ENCODE peak calls at places on chromosomes 6 and 20, in nine cellular contexts. One of them, this sample, is unnamed.

GRCh38 chr20:48064929-48065328 is 279.6 kb upstream of the SULF2 start:
- DNase-seq in GM23248: peak; percentile 38
- DNase-seq in hepatocyte: no peak
- DNase-seq in HCT116: no peak
- DNase-seq in neural progenitor cell: no peak
- DNase-seq in OCI-LY7: no peak
- DNase-seq in GM23338: no peak
- DNase-seq in MM.1S: no peak
- DNase-seq in SK-N-SH: no peak
- DNase-seq in this sample: peak; percentile 88

GRCh38 chr6:19415605-19416326 is 421.4 kb upstream of the ID4 start:
- DNase-seq in GM23248: peak; percentile 84
- DNase-seq in hepatocyte: no peak
- DNase-seq in HCT116: peak; percentile 47
- DNase-seq in neural progenitor cell: no peak
- DNase-seq in OCI-LY7: no peak
- DNase-seq in GM23338: no peak
- DNase-seq in MM.1S: no peak
- DNase-seq in SK-N-SH: no peak
- DNase-seq in this sample: peak; percentile 92

GRCh38 chr20:38196592-38196991 is 31.5 kb upstream of the TGM2 start:
- DNase-seq in GM23248: peak; percentile 83
- DNase-seq in hepatocyte: peak; percentile 64
- DNase-seq in HCT116: no peak
- DNase-seq in neural progenitor cell: no peak
- DNase-seq in OCI-LY7: no peak
- DNase-seq in GM23338: no peak
- DNase-seq in MM.1S: no peak
- DNase-seq in SK-N-SH: no peak
- DNase-seq in this sample: no peak

GRCh38 chr6:105485456-105485855 is 82.6 kb upstream of the PREP start:
- DNase-seq in GM23248: no peak
- DNase-seq in hepatocyte: no peak
- DNase-seq in HCT116: no peak
- DNase-seq in neural progenitor cell: peak; percentile 29
- DNase-seq in OCI-LY7: peak; percentile 70
- DNase-seq in GM23338: no peak
- DNase-seq in MM.1S: peak; percentile 89
- DNase-seq in SK-N-SH: no peak
- DNase-seq in this sample: no peak

GRCh38 chr6:39137235-39137634 is 22.2 kb upstream of the SAYSD1 start:
- DNase-seq in GM23248: peak; percentile 56
- DNase-seq in hepatocyte: peak; percentile 81
- DNase-seq in HCT116: no peak
- DNase-seq in neural progenitor cell: peak; percentile 87
- DNase-seq in OCI-LY7: peak; percentile 51
- DNase-seq in GM23338: peak; percentile 92
- DNase-seq in MM.1S: peak; percentile 60
- DNase-seq in SK-N-SH: no peak
- DNase-seq in this sample: peak; percentile 66

GRCh38 chr20:17626217-17627007 is 55.6 kb downstream of the RRBP1 start:
- DNase-seq in GM23248: no peak
- DNase-seq in hepatocyte: peak; percentile 44
- DNase-seq in HCT116: no peak
- DNase-seq in neural progenitor cell: no peak
- DNase-seq in OCI-LY7: no peak
- DNase-seq in GM23338: no peak
- DNase-seq in MM.1S: no peak
- DNase-seq in SK-N-SH: no peak
- DNase-seq in this sample: no peak

GRCh38 chr6:139112146-139112545 is 22.7 kb upstream of the HECA start:
- DNase-seq in GM23248: no peak
- DNase-seq in hepatocyte: no peak
- DNase-seq in HCT116: no peak
- DNase-seq in neural progenitor cell: no peak
- DNase-seq in OCI-LY7: no peak
- DNase-seq in GM23338: no peak
- DNase-seq in MM.1S: no peak
- DNase-seq in SK-N-SH: no peak
- DNase-seq in this sample: no peak

GRCh38 chr20:47228654-47229053 is 127.8 kb downstream of the ZMYND8 start:
- DNase-seq in GM23248: no peak
- DNase-seq in hepatocyte: no peak
- DNase-seq in HCT116: no peak
- DNase-seq in neural progenitor cell: no peak
- DNase-seq in OCI-LY7: no peak
- DNase-seq in GM23338: no peak
- DNase-seq in MM.1S: no peak
- DNase-seq in SK-N-SH: no peak
- DNase-seq in this sample: no peak

GRCh38 chr6:119148102-119148824 is 69.8 kb upstream of the FAM184A start:
- DNase-seq in GM23248: peak; percentile 91
- DNase-seq in hepatocyte: peak; percentile 71
- DNase-seq in HCT116: peak; percentile 62
- DNase-seq in neural progenitor cell: peak; percentile 63
- DNase-seq in OCI-LY7: peak; percentile 51
- DNase-seq in GM23338: peak; percentile 68
- DNase-seq in MM.1S: peak; percentile 53
- DNase-seq in SK-N-SH: peak; percentile 66
- DNase-seq in this sample: peak; percentile 79

GRCh38 chr20:24590193-24590982 is 121.0 kb downstream of the SYNDIG1 start:
- DNase-seq in GM23248: no peak
- DNase-seq in hepatocyte: no peak
- DNase-seq in HCT116: no peak
- DNase-seq in neural progenitor cell: no peak
- DNase-seq in OCI-LY7: no peak
- DNase-seq in GM23338: no peak
- DNase-seq in MM.1S: no peak
- DNase-seq in SK-N-SH: peak; percentile 34
- DNase-seq in this sample: no peak

GRCh38 chr6:137697267-137697938 is 169.7 kb upstream of the TNFAIP3 start:
- DNase-seq in GM23248: peak; percentile 37
- DNase-seq in hepatocyte: peak; percentile 71
- DNase-seq in HCT116: no peak
- DNase-seq in neural progenitor cell: peak; percentile 61
- DNase-seq in OCI-LY7: no peak
- DNase-seq in GM23338: peak; percentile 53
- DNase-seq in MM.1S: peak; percentile 36
- DNase-seq in SK-N-SH: no peak
- DNase-seq in this sample: peak; percentile 17

GRCh38 chr20:25076731-25077609 is 5.0 kb downstream of the VSX1 start:
- DNase-seq in GM23248: peak; percentile 60
- DNase-seq in hepatocyte: no peak
- DNase-seq in HCT116: peak; percentile 73
- DNase-seq in neural progenitor cell: peak; percentile 27
- DNase-seq in OCI-LY7: peak; percentile 21
- DNase-seq in GM23338: peak; percentile 49
- DNase-seq in MM.1S: peak; percentile 86
- DNase-seq in SK-N-SH: peak; percentile 48
- DNase-seq in this sample: peak; percentile 88

GRCh38 chr6:11429577-11429976 is 108.0 kb upstream of the TMEM170B start:
- DNase-seq in GM23248: no peak
- DNase-seq in hepatocyte: no peak
- DNase-seq in HCT116: no peak
- DNase-seq in neural progenitor cell: no peak
- DNase-seq in OCI-LY7: no peak
- DNase-seq in GM23338: peak; percentile 36
- DNase-seq in MM.1S: no peak
- DNase-seq in SK-N-SH: no peak
- DNase-seq in this sample: no peak

GRCh38 chr6:43967692-43968091 is 159.6 kb downstream of the MRPL14 start:
- DNase-seq in GM23248: no peak
- DNase-seq in hepatocyte: no peak
- DNase-seq in HCT116: no peak
- DNase-seq in neural progenitor cell: no peak
- DNase-seq in OCI-LY7: no peak
- DNase-seq in GM23338: no peak
- DNase-seq in MM.1S: no peak
- DNase-seq in SK-N-SH: no peak
- DNase-seq in this sample: no peak

GRCh38 chr6:43969158-43969981 is 157.9 kb downstream of the MRPL14 start:
- DNase-seq in GM23248: no peak
- DNase-seq in hepatocyte: no peak
- DNase-seq in HCT116: no peak
- DNase-seq in neural progenitor cell: no peak
- DNase-seq in OCI-LY7: no peak
- DNase-seq in GM23338: no peak
- DNase-seq in MM.1S: no peak
- DNase-seq in SK-N-SH: no peak
- DNase-seq in this sample: no peak

GRCh38 chr6:43966806-43967575 is 160.3 kb downstream of the MRPL14 start:
- DNase-seq in GM23248: no peak
- DNase-seq in hepatocyte: no peak
- DNase-seq in HCT116: no peak
- DNase-seq in neural progenitor cell: no peak
- DNase-seq in OCI-LY7: no peak
- DNase-seq in GM23338: no peak
- DNase-seq in MM.1S: no peak
- DNase-seq in SK-N-SH: no peak
- DNase-seq in this sample: no peak

GRCh38 chr6:43970068-43970912 is 157.0 kb downstream of the MRPL14 start:
- DNase-seq in GM23248: no peak
- DNase-seq in hepatocyte: no peak
- DNase-seq in HCT116: no peak
- DNase-seq in neural progenitor cell: no peak
- DNase-seq in OCI-LY7: no peak
- DNase-seq in GM23338: no peak
- DNase-seq in MM.1S: no peak
- DNase-seq in SK-N-SH: no peak
- DNase-seq in this sample: no peak

GRCh38 chr6:43968110-43968965 is 158.9 kb downstream of the MRPL14 start:
- DNase-seq in GM23248: no peak
- DNase-seq in hepatocyte: no peak
- DNase-seq in HCT116: no peak
- DNase-seq in neural progenitor cell: peak; percentile 62
- DNase-seq in OCI-LY7: no peak
- DNase-seq in GM23338: no peak
- DNase-seq in MM.1S: no peak
- DNase-seq in SK-N-SH: peak; percentile 69
- DNase-seq in this sample: no peak
- TF ChIP-seq EZH2phosphoT487 in GM23248: no peak
- TF ChIP-seq EZH2phosphoT487 in hepatocyte: no peak
- TF ChIP-seq EZH2phosphoT487 in HCT116: no peak
- TF ChIP-seq EZH2phosphoT487 in neural progenitor cell: no peak
- TF ChIP-seq EZH2phosphoT487 in OCI-LY7: no peak
- TF ChIP-seq EZH2phosphoT487 in GM23338: no peak
- TF ChIP-seq EZH2phosphoT487 in MM.1S: no peak
- TF ChIP-seq EZH2phosphoT487 in SK-N-SH: no peak
- TF ChIP-seq EZH2phosphoT487 in this sample: no peak

GRCh38 chr6:142900467-142900961 is 44.5 kb downstream of the HIVEP2 start:
- DNase-seq in GM23248: no peak
- DNase-seq in hepatocyte: no peak
- DNase-seq in HCT116: no peak
- DNase-seq in neural progenitor cell: no peak
- DNase-seq in OCI-LY7: no peak
- DNase-seq in GM23338: no peak
- DNase-seq in MM.1S: no peak
- DNase-seq in SK-N-SH: no peak
- DNase-seq in this sample: no peak
- H2AFZ ChIP-seq in GM23248: no peak overlapping the region
- H2AFZ ChIP-seq in hepatocyte: no peak overlapping the region
- H2AFZ ChIP-seq in HCT116: no peak overlapping the region
- H2AFZ ChIP-seq in neural progenitor cell: no peak overlapping the region
- H2AFZ ChIP-seq in OCI-LY7: no peak overlapping the region
- H2AFZ ChIP-seq in GM23338: no peak overlapping the region
- H2AFZ ChIP-seq in MM.1S: no peak overlapping the region
- H2AFZ ChIP-seq in SK-N-SH: no peak overlapping the region
- H2AFZ ChIP-seq in this sample: no peak overlapping the region

DNA sequence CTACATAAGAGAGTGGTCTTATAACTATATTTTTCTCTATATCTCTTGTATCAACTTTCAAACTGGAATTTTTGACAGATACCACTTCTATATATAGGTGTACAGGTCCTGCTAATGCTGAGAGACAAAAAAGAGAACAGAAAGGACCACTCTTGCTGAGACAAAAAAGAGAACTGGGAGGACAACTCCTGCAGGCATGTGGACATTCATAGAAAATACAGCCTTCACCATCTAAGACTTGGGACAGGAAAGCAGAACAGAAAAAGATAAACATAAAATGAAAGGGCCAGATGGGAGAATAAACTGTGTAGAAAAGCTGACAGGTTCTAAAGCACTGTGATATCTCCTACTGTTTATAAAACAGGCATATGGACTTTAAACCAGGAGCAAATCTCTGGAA is 541.0 kb upstream of the ADGRB3 start:
- DNase-seq in GM23248: no peak
- DNase-seq in hepatocyte: no peak
- DNase-seq in HCT116: no peak
- DNase-seq in neural progenitor cell: no peak
- DNase-seq in OCI-LY7: peak; percentile 63
- DNase-seq in GM23338: no peak
- DNase-seq in MM.1S: peak; percentile 30
- DNase-seq in SK-N-SH: no peak
- DNase-seq in this sample: no peak
- TF ChIP-seq EZH2phosphoT487 in GM23248: no peak
- TF ChIP-seq EZH2phosphoT487 in hepatocyte: no peak
- TF ChIP-seq EZH2phosphoT487 in HCT116: no peak
- TF ChIP-seq EZH2phosphoT487 in neural progenitor cell: no peak
- TF ChIP-seq EZH2phosphoT487 in OCI-LY7: no peak
- TF ChIP-seq EZH2phosphoT487 in GM23338: no peak
- TF ChIP-seq EZH2phosphoT487 in MM.1S: no peak
- TF ChIP-seq EZH2phosphoT487 in SK-N-SH: no peak
- TF ChIP-seq EZH2phosphoT487 in this sample: no peak

GRCh38 chr6:22251331-22251730 is 45.5 kb downstream of the PRL start:
- DNase-seq in GM23248: peak; percentile 65
- DNase-seq in hepatocyte: no peak
- DNase-seq in HCT116: no peak
- DNase-seq in neural progenitor cell: no peak
- DNase-seq in OCI-LY7: no peak
- DNase-seq in GM23338: no peak
- DNase-seq in MM.1S: no peak
- DNase-seq in SK-N-SH: no peak
- DNase-seq in this sample: peak; percentile 87
- H2AFZ ChIP-seq in GM23248: no peak overlapping the region
- H2AFZ ChIP-seq in hepatocyte: peak overlapping the region; percentile 10
- H2AFZ ChIP-seq in HCT116: no peak overlapping the region
- H2AFZ ChIP-seq in neural progenitor cell: no peak overlapping the region
- H2AFZ ChIP-seq in OCI-LY7: no peak overlapping the region
- H2AFZ ChIP-seq in GM23338: no peak overlapping the region
- H2AFZ ChIP-seq in MM.1S: no peak overlapping the region
- H2AFZ ChIP-seq in SK-N-SH: no peak overlapping the region
- H2AFZ ChIP-seq in this sample: no peak overlapping the region

DNA sequence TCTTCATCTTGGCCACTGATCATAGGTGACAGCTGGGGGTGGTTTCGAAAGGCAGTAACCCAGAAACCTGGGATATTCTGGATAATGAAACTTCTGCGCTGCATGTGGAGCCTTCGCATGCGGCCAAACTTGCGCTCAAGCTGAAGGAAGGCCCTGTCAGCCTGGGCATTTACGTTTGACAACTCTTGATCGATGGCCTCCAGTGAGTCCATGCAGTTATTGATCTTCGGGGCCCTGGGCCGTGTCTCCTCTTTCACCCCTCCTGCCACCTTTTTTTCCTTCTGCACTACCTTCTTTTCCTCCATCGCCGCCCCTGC is 729 bp downstream of the TSPYL4 start:
- DNase-seq in GM23248: no peak
- DNase-seq in hepatocyte: no peak
- DNase-seq in HCT116: no peak
- DNase-seq in neural progenitor cell: no peak
- DNase-seq in OCI-LY7: no peak
- DNase-seq in GM23338: no peak
- DNase-seq in MM.1S: no peak
- DNase-seq in SK-N-SH: no peak
- DNase-seq in this sample: no peak
- TF ChIP-seq EZH2phosphoT487 in GM23248: no peak
- TF ChIP-seq EZH2phosphoT487 in hepatocyte: no peak
- TF ChIP-seq EZH2phosphoT487 in HCT116: no peak
- TF ChIP-seq EZH2phosphoT487 in neural progenitor cell: no peak
- TF ChIP-seq EZH2phosphoT487 in OCI-LY7: no peak
- TF ChIP-seq EZH2phosphoT487 in GM23338: no peak
- TF ChIP-seq EZH2phosphoT487 in MM.1S: no peak
- TF ChIP-seq EZH2phosphoT487 in SK-N-SH: no peak
- TF ChIP-seq EZH2phosphoT487 in this sample: no peak